ENCODE peak calls at places on chromosome 5, in ten cellular contexts. K is caudate nucleus; R is stimulated activated CD4-positive, alpha-beta T cell treated with anti-CD3 and anti-CD28 coated beads, Interleukin-1b, Interleukin-23, amount 100 ng/mL, for 1 hour; I is fibroblast of the aortic adventitia; N is KBM-7; X is fibroblast of pulmonary artery; L is right cardiac atrium; B is putamen; Q is tibial nerve; H is breast epithelium. T is an unnamed sample.

GRCh38 chr5:129670944-129671343 is 77.0 kb upstream of the MINAR2 start:
- DNase-seq in K (no peak), R (no peak), I (peak), N (no peak), X (peak), L (no peak), B (no peak), Q (no peak), H (no peak), T (no peak)

GRCh38 chr5:35047785-35048404 is at the start of gene AGXT2:
- DNase-seq in K (no peak), R (no peak), I (no peak), N (no peak), X (no peak), L (no peak), B (no peak), Q (no peak), H (no peak), T (no peak)

GRCh38 chr5:142675211-142675599 is 10.7 kb downstream of the FGF1 start:
- DNase-seq in K (no peak), R (no peak), I (no peak), N (no peak), X (no peak), L (no peak), B (no peak), Q (no peak), H (no peak), T (no peak)

GRCh38 chr5:168047043-168047668 is 244.3 kb upstream of the WWC1 start:
- DNase-seq in K (no peak), R (no peak), I (peak), N (peak), X (peak), L (no peak), B (peak), Q (no peak), H (no peak), T (no peak)

GRCh38 chr5:169006878-169007790 is 293.8 kb downstream of the SLIT3 start:
- DNase-seq in K (no peak), R (no peak), I (peak), N (no peak), X (no peak), L (no peak), B (no peak), Q (no peak), H (no peak), T (no peak)

GRCh38 chr5:119031047-119031886 is 39.6 kb upstream of the DMXL1 start:
- DNase-seq in K (no peak), R (no peak), I (no peak), N (no peak), X (no peak), L (no peak), B (no peak), Q (no peak), H (no peak), T (no peak)

GRCh38 chr5:138953370-138954256 is 78.5 kb upstream of the LRRTM2 start:
- DNase-seq in K (peak), R (no peak), I (peak), N (peak), X (peak), L (peak), B (peak), Q (peak), H (no peak), T (peak)

GRCh38 chr5:142384014-142384413 is 59.2 kb upstream of the SPRY4 start:
- DNase-seq in K (no peak), R (no peak), I (no peak), N (no peak), X (no peak), L (no peak), B (no peak), Q (no peak), H (no peak), T (no peak)

GRCh38 chr5:153952893-153953292 is 85.8 kb downstream of the FAM114A2 start:
- DNase-seq in K (no peak), R (no peak), I (peak), N (no peak), X (no peak), L (no peak), B (no peak), Q (no peak), H (no peak), T (no peak)

GRCh38 chr5:131539251-131539650 is 95.8 kb downstream of the RAPGEF6 start:
- DNase-seq in K (no peak), R (no peak), I (no peak), N (no peak), X (no peak), L (no peak), B (no peak), Q (no peak), H (no peak), T (no peak)

GRCh38 chr5:57863661-57864060 is 381.1 kb upstream of the ACTBL2 start:
- DNase-seq in K (no peak), R (no peak), I (peak), N (no peak), X (peak), L (no peak), B (no peak), Q (no peak), H (no peak), T (no peak)

GRCh38 chr5:113293068-113293571 is 141.7 kb downstream of the TSSK1B start:
- DNase-seq in K (no peak), R (no peak), I (peak), N (peak), X (peak), L (no peak), B (no peak), Q (no peak), H (no peak), T (no peak)

GRCh38 chr5:89397096-89397495 is 514.1 kb upstream of the MEF2C start:
- DNase-seq in K (no peak), R (no peak), I (peak), N (peak), X (no peak), L (no peak), B (no peak), Q (no peak), H (no peak), T (no peak)

GRCh38 chr5:59773286-59773685 is 120.2 kb downstream of the PDE4D start:
- DNase-seq in K (no peak), R (no peak), I (no peak), N (no peak), X (no peak), L (no peak), B (no peak), Q (no peak), H (no peak), T (no peak)

GRCh38 chr5:157182143-157182757 is 1.6 kb downstream of the ITK start:
- DNase-seq in K (no peak), R (no peak), I (no peak), N (no peak), X (no peak), L (no peak), B (no peak), Q (no peak), H (no peak), T (no peak)

GRCh38 chr5:111072949-111073682 is 1.6 kb downstream of the TSLP start:
- DNase-seq in K (no peak), R (no peak), I (peak), N (peak), X (no peak), L (peak), B (peak), Q (peak), H (peak), T (peak)

GRCh38 chr5:126723643-126724042 is 53.3 kb upstream of the LMNB1 start:
- DNase-seq in K (no peak), R (no peak), I (no peak), N (no peak), X (peak), L (no peak), B (no peak), Q (no peak), H (no peak), T (no peak)

GRCh38 chr5:157912621-157913325 is 53.8 kb upstream of the CLINT1 start:
- DNase-seq in K (no peak), R (no peak), I (no peak), N (no peak), X (no peak), L (no peak), B (no peak), Q (no peak), H (no peak), T (no peak)

GRCh38 chr5:68504306-68504705 is 288.8 kb downstream of the PIK3R1 start:
- DNase-seq in K (no peak), R (no peak), I (no peak), N (no peak), X (no peak), L (no peak), B (no peak), Q (no peak), H (no peak), T (no peak)

GRCh38 chr5:65796269-65796668 is 74.3 kb downstream of the NLN start:
- DNase-seq in K (no peak), R (no peak), I (no peak), N (no peak), X (no peak), L (no peak), B (no peak), Q (no peak), H (no peak), T (no peak)

GRCh38 chr5:137613554-137614265 is 114.6 kb upstream of the SPOCK1 start:
- DNase-seq in K (no peak), R (no peak), I (no peak), N (peak), X (peak), L (no peak), B (no peak), Q (no peak), H (no peak), T (no peak)

T was measured in substantia nigra.